ENCODE peak calls at places on chromosome 2, in four cellular contexts. One of them, this sample, is unnamed.

GRCh38 chr2:101516833-101517690 is 42.1 kb upstream of the RFX8 start:
- DNase-seq in dorsolateral prefrontal cortex: no peak
- DNase-seq in omental fat pad: no peak
- DNase-seq in COR-L47: no peak
- DNase-seq in this sample: no peak

GRCh38 chr2:127174176-127174575 is 45.9 kb downstream of the CYP27C1 start:
- DNase-seq in dorsolateral prefrontal cortex: no peak
- DNase-seq in omental fat pad: no peak
- DNase-seq in COR-L47: no peak
- DNase-seq in this sample: peak

GRCh38 chr2:206764673-206765241 is 371 bp downstream of the MDH1B start:
- DNase-seq in COR-L47: no peak
- DNase-seq in dorsolateral prefrontal cortex: no peak
- DNase-seq in omental fat pad: no peak
- DNase-seq in this sample: no peak

GRCh38 chr2:234427081-234428058 is 69.5 kb downstream of the ARL4C start:
- DNase-seq in dorsolateral prefrontal cortex: no peak
- DNase-seq in COR-L47: no peak
- DNase-seq in omental fat pad: no peak
- DNase-seq in this sample: no peak

GRCh38 chr2:20356042-20356441 is 5.4 kb upstream of the PUM2 start:
- DNase-seq in dorsolateral prefrontal cortex: no peak
- DNase-seq in COR-L47: peak
- DNase-seq in omental fat pad: no peak
- DNase-seq in this sample: peak

GRCh38 chr2:86251840-86252266 is 52.6 kb downstream of the MRPL35 start:
- DNase-seq in omental fat pad: no peak
- DNase-seq in dorsolateral prefrontal cortex: no peak
- DNase-seq in COR-L47: peak
- DNase-seq in this sample: no peak

GRCh38 chr2:208315081-208315788 is 49.2 kb downstream of the PIKFYVE start:
- DNase-seq in COR-L47: no peak
- DNase-seq in dorsolateral prefrontal cortex: no peak
- DNase-seq in omental fat pad: no peak
- DNase-seq in this sample: no peak

GRCh38 chr2:234839285-234839684 is 112.5 kb upstream of the SH3BP4 start:
- DNase-seq in COR-L47: no peak
- DNase-seq in dorsolateral prefrontal cortex: no peak
- DNase-seq in omental fat pad: no peak
- DNase-seq in this sample: no peak

GRCh38 chr2:28185881-28186280 is 206.8 kb upstream of the FOSL2 start:
- DNase-seq in COR-L47: no peak
- DNase-seq in omental fat pad: no peak
- DNase-seq in dorsolateral prefrontal cortex: no peak
- DNase-seq in this sample: no peak

GRCh38 chr2:205612661-205613060 is 69.6 kb upstream of the NRP2 start:
- DNase-seq in COR-L47: no peak
- DNase-seq in dorsolateral prefrontal cortex: no peak
- DNase-seq in omental fat pad: no peak
- DNase-seq in this sample: no peak

GRCh38 chr2:128017561-128017960 is 10.3 kb downstream of the SAP130 start:
- DNase-seq in omental fat pad: no peak
- DNase-seq in COR-L47: no peak
- DNase-seq in dorsolateral prefrontal cortex: no peak
- DNase-seq in this sample: no peak

GRCh38 chr2:64727013-64727767 is 73.5 kb upstream of the SERTAD2 start:
- DNase-seq in dorsolateral prefrontal cortex: no peak
- DNase-seq in omental fat pad: no peak
- DNase-seq in COR-L47: no peak
- DNase-seq in this sample: no peak

GRCh38 chr2:15798716-15799431 is 141.5 kb upstream of the MYCN start:
- DNase-seq in omental fat pad: no peak
- DNase-seq in dorsolateral prefrontal cortex: no peak
- DNase-seq in COR-L47: no peak
- DNase-seq in this sample: no peak

GRCh38 chr2:20600756-20601325 is 50.1 kb downstream of the HS1BP3 start:
- DNase-seq in COR-L47: no peak
- DNase-seq in omental fat pad: no peak
- DNase-seq in dorsolateral prefrontal cortex: no peak
- DNase-seq in this sample: peak

GRCh38 chr2:241843321-241844065 is 15.2 kb downstream of the PDCD1 start:
- DNase-seq in omental fat pad: no peak
- DNase-seq in COR-L47: no peak
- DNase-seq in dorsolateral prefrontal cortex: no peak
- DNase-seq in this sample: no peak

GRCh38 chr2:176079851-176080539 is 3.8 kb downstream of the EVX2 start:
- DNase-seq in COR-L47: peak
- DNase-seq in dorsolateral prefrontal cortex: no peak
- DNase-seq in omental fat pad: no peak
- DNase-seq in this sample: no peak

GRCh38 chr2:100683231-100683630 is 120.4 kb downstream of the PDCL3 start:
- DNase-seq in dorsolateral prefrontal cortex: no peak
- DNase-seq in omental fat pad: no peak
- DNase-seq in COR-L47: no peak
- DNase-seq in this sample: no peak

GRCh38 chr2:28981016-28981441 is at the start of gene TOGARAM2:
- DNase-seq in dorsolateral prefrontal cortex: no peak
- DNase-seq in COR-L47: peak
- DNase-seq in omental fat pad: no peak
- DNase-seq in this sample: no peak

GRCh38 chr2:72780483-72780882 is 45.4 kb downstream of the EXOC6B start:
- DNase-seq in dorsolateral prefrontal cortex: no peak
- DNase-seq in COR-L47: peak
- DNase-seq in omental fat pad: no peak
- DNase-seq in this sample: peak

GRCh38 chr2:57444731-57445414 is 601.7 kb upstream of the VRK2 start:
- DNase-seq in dorsolateral prefrontal cortex: no peak
- DNase-seq in omental fat pad: no peak
- DNase-seq in COR-L47: no peak
- DNase-seq in this sample: no peak

GRCh38 chr2:74831693-74832530 is 2.0 kb upstream of the HK2 start:
- DNase-seq in omental fat pad: no peak
- DNase-seq in COR-L47: no peak
- DNase-seq in dorsolateral prefrontal cortex: no peak
- DNase-seq in this sample: no peak

GRCh38 chr2:85851253-85851955 is 37.4 kb downstream of the ST3GAL5 start:
- DNase-seq in dorsolateral prefrontal cortex: peak
- DNase-seq in omental fat pad: no peak
- DNase-seq in COR-L47: no peak
- DNase-seq in this sample: no peak

GRCh38 chr2:240203031-240203841 is 62.8 kb upstream of the OTOS start:
- DNase-seq in dorsolateral prefrontal cortex: no peak
- DNase-seq in omental fat pad: no peak
- DNase-seq in COR-L47: no peak
- DNase-seq in this sample: peak

GRCh38 chr2:73163522-73164367 is 38.6 kb upstream of the NOTO start:
- DNase-seq in omental fat pad: peak
- DNase-seq in COR-L47: peak
- DNase-seq in dorsolateral prefrontal cortex: peak
- DNase-seq in this sample: peak

GRCh38 chr2:2542966-2543555 is 212.0 kb upstream of the MYT1L start:
- DNase-seq in dorsolateral prefrontal cortex: peak
- DNase-seq in omental fat pad: no peak
- DNase-seq in COR-L47: peak
- DNase-seq in this sample: no peak